ENCODE peak calls at places on chromosome 21, in six cellular contexts. X, G, M, H, K and T are unnamed samples.

GRCh38 chr21:38990424-38990794 is 184.7 kb downstream of the ETS2 start:
- DNase-seq in X (no peak), G (no peak), M (no peak), H (no peak), K (no peak), T (no peak)

GRCh38 chr21:29022141-29022540 is 2.3 kb upstream of the USP16 start:
- DNase-seq in X (no peak), G (peak), M (no peak), H (no peak), K (no peak), T (no peak)

GRCh38 chr21:42301371-42302291 is 13.6 kb downstream of the TFF3 start:
- DNase-seq in X (no peak), G (no peak), M (no peak), H (no peak), K (no peak), T (no peak)

GRCh38 chr21:43637530-43637929 is 21.8 kb downstream of the HSF2BP start:
- DNase-seq in X (no peak), G (no peak), M (no peak), H (no peak), K (no peak), T (no peak)

GRCh38 chr21:33914188-33914587 is 1.4 kb downstream of the ATP5PO start:
- DNase-seq in X (no peak), G (peak), M (no peak), H (no peak), K (no peak), T (no peak)

GRCh38 chr21:15841856-15842564 is 112.2 kb downstream of the USP25 start:
- DNase-seq in X (peak), G (peak), M (no peak), H (no peak), K (no peak), T (no peak)

GRCh38 chr21:42568834-42569731 is 55.4 kb downstream of the SLC37A1 start:
- DNase-seq in X (no peak), G (no peak), M (peak), H (no peak), K (no peak), T (peak)

GRCh38 chr21:44737706-44738354 is 26.5 kb upstream of the TSPEAR start:
- DNase-seq in X (no peak), G (peak), M (no peak), H (no peak), K (no peak), T (no peak)

GRCh38 chr21:46550511-46550941 is 54.4 kb downstream of the S100B start:
- DNase-seq in X (no peak), G (no peak), M (no peak), H (no peak), K (no peak), T (no peak)

GRCh38 chr21:46113497-46114176 is 15.7 kb downstream of the COL6A2 start:
- DNase-seq in X (no peak), G (no peak), M (no peak), H (no peak), K (no peak), T (no peak)

GRCh38 chr21:31557421-31557955 is 102.0 kb upstream of the SOD1 start:
- DNase-seq in X (no peak), G (no peak), M (peak), H (no peak), K (no peak), T (no peak)